ENCODE peak calls at places on chromosomes 7 and 10, in ten cellular contexts. N, H, Q, I, F, W, R, Z, D and G are unnamed samples. For H3K36me3 and H3K4me1, the result is how much of the 10 kb centered on the place peaks cover.

GRCh38 chr7:66183700-66184099 is 21.4 kb upstream of the TPST1 start:
- DNase-seq in Z (no peak), F (peak), Q (peak), H (no peak), W (peak), I (no peak), R (peak), N (peak), D (no peak), G (no peak)

GRCh38 chr7:50610521-50611277 is 45.5 kb upstream of the DDC start:
- DNase-seq in F (no peak), N (peak), R (peak), W (peak), I (no peak), Z (no peak), D (no peak), H (no peak), Q (peak), G (no peak)

GRCh38 chr7:124088590-124088989 is 55.7 kb upstream of the TMEM229A start:
- DNase-seq in N (peak), I (no peak), H (no peak), D (no peak), W (peak), Z (no peak), R (no peak), F (no peak), Q (peak), G (no peak)

GRCh38 chr7:146961617-146962016 is 845.0 kb downstream of the CNTNAP2 start:
- DNase-seq in Z (no peak), D (no peak), R (peak), W (peak), I (no peak), N (peak), F (no peak), Q (peak), H (no peak), G (no peak)

GRCh38 chr7:130593033-130593432 is 75.5 kb downstream of the COPG2 start:
- DNase-seq in Z (no peak), Q (peak), D (no peak), R (no peak), F (no peak), I (no peak), H (no peak), N (peak), W (peak), G (no peak)

GRCh38 chr7:81383848-81384247 is 386.0 kb downstream of the HGF start:
- DNase-seq in H (no peak), W (no peak), R (no peak), D (no peak), I (no peak), Z (no peak), Q (no peak), F (no peak), N (no peak), G (no peak)

GRCh38 chr7:113831509-113831908 is 87.3 kb downstream of the PPP1R3A start:
- DNase-seq in W (peak), Q (no peak), Z (no peak), H (no peak), N (no peak), I (no peak), R (peak), F (no peak), D (no peak), G (no peak)

GRCh38 chr10:104925232-104925851 is 284.3 kb downstream of the SORCS3 start:
- DNase-seq in W (peak), Z (no peak), F (peak), N (peak), H (peak), I (peak), R (peak), Q (peak), D (peak), G (peak)

GRCh38 chr10:123568751-123569150 is 97.4 kb upstream of the GPR26 start:
- DNase-seq in Z (no peak), F (no peak), N (no peak), R (no peak), D (no peak), I (no peak), W (no peak), Q (no peak), H (no peak), G (no peak)

GRCh38 chr7:137989127-137989526 is 12.8 kb downstream of the CREB3L2 start:
- DNase-seq in Z (no peak), F (no peak), Q (no peak), R (no peak), N (no peak), H (no peak), D (no peak), W (no peak), I (peak), G (no peak)

GRCh38 chr7:12257582-12257981 is 46.5 kb downstream of the TMEM106B start:
- DNase-seq in R (peak), D (no peak), I (no peak), Z (no peak), F (no peak), W (peak), H (no peak), N (peak), Q (no peak), G (no peak)

GRCh38 chr10:65320256-65321026 is 1605.4 kb upstream of the LRRTM3 start:
- DNase-seq in R (no peak), F (no peak), H (no peak), I (no peak), Z (no peak), N (peak), Q (no peak), D (no peak), W (no peak), G (no peak)

GRCh38 chr7:16667355-16667754 is 21.4 kb downstream of the BZW2 start:
- DNase-seq in I (no peak), W (no peak), R (no peak), Q (no peak), H (no peak), Z (no peak), N (no peak), D (no peak), F (no peak), G (no peak)
- H3K36me3 ChIP-seq in I (under half), W (under half), R (under half), Q (under half), H (half or more), Z (under half), N (under half), D (under half), F (under half), G (under half)

GRCh38 chr7:108246227-108246837 is 116.2 kb upstream of the LAMB4 start:
- DNase-seq in I (no peak), N (peak), D (no peak), H (peak), W (peak), Q (peak), Z (no peak), F (peak), R (peak), G (no peak)
- H3K27ac ChIP-seq in I (no peak), N (peak), D (peak), H (peak), W (peak), Q (peak), Z (no peak), F (peak), R (peak), G (no peak)

DNA sequence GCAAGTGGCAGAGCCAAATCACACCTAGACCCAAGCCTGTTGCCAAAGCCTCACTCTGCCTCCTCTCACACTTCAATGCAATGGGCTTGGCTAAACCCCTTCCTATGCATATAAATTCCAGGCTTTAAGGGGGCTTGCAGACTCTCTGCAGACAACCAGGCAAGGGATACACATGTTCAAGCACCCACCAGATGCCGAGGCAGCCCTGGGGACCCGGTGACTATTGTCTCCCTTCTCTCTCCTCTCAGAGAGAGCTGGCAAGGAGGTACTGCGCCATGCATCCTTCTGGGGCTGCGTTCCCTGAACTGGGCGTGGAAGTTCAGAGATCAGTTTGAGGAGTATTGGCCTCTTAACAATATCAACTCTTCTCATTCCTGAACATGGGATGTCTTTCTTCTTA is 131.2 kb downstream of the ARHGAP22 start:
- DNase-seq in I (no peak), Z (no peak), F (no peak), W (no peak), N (no peak), H (no peak), D (no peak), Q (no peak), R (no peak), G (no peak)
- H3K4me1 ChIP-seq in I (under half), Z (under half), F (under half), W (under half), N (under half), H (under half), D (under half), Q (under half), R (under half), G (under half)

GRCh38 chr10:92553959-92554358 is 19.9 kb downstream of the IDE start:
- DNase-seq in R (no peak), Z (no peak), D (no peak), W (no peak), I (no peak), Q (no peak), N (no peak), H (no peak), F (no peak), G (no peak)

GRCh38 chr10:92562424-92562823 is 11.5 kb downstream of the IDE start:
- DNase-seq in H (no peak), Q (no peak), I (no peak), D (no peak), N (no peak), Z (no peak), W (no peak), R (no peak), F (no peak), G (no peak)

DNA sequence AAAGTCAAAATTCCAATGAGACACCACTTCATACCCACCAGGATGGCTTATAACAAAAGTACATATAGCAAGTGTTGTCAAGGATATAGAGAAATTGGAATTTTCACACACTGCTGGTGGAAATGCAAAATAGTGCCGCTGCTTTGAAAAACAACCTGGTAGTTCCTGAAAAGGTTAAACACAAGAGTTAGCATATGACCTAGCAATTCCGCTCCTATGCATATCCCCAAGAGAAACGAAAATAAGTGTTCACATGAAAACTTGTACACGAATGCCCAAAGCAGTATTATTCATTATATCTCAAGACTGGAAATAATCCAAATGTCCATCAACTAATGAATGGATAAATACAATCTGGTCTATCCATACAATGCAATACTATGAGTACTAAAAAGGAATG is 14.8 kb downstream of the IDE start:
- DNase-seq in I (no peak), Q (no peak), D (no peak), W (no peak), R (no peak), Z (no peak), F (no peak), N (no peak), H (no peak), G (no peak)
- H3K36me3 ChIP-seq in I (under half), Q (under half), D (under half), W (under half), R (under half), Z (half or more), F (under half), N (under half), H (half or more), G (under half)

GRCh38 chr7:121793716-121794115 is 79.2 kb upstream of the PTPRZ1 start:
- DNase-seq in F (no peak), Z (no peak), Q (peak), N (no peak), R (no peak), I (no peak), H (no peak), W (no peak), D (no peak), G (no peak)
- H3K27ac ChIP-seq in F (no peak), Z (no peak), Q (no peak), N (no peak), R (no peak), I (no peak), H (no peak), W (no peak), D (no peak), G (no peak)

GRCh38 chr7:102196028-102196427 is 90.6 kb upstream of the SH2B2 start:
- DNase-seq in N (no peak), Z (no peak), W (no peak), Q (no peak), D (no peak), F (no peak), R (no peak), I (no peak), H (no peak), G (no peak)
- H3K4me1 ChIP-seq in N (under half), Z (under half), W (under half), Q (under half), D (under half), F (under half), R (under half), I (under half), H (under half), G (under half)

GRCh38 chr10:120205368-120206018 is 251.5 kb upstream of the PLPP4 start:
- DNase-seq in D (no peak), N (no peak), Q (peak), I (no peak), Z (no peak), H (no peak), W (no peak), R (no peak), F (no peak), G (no peak)
- H3K36me3 ChIP-seq in D (under half), N (under half), Q (under half), I (under half), Z (under half), H (under half), W (under half), R (under half), F (under half), G (under half)